ENCODE peak calls at places on chromosomes 11 and 22, in nine cellular contexts. W is mucosa of gallbladder; E is Daoy; D is MV-4-11; C is activated CD8-positive, alpha-beta memory T cell treated with anti-CD3 and anti-CD28 coated beads for 1 hour; P is ELR; K is GM13976; U is neural progenitor cell; Z is nephron progenitor cell. M is an unnamed sample.

GRCh38 chr22:43289976-43290663 is 53.1 kb downstream of the SCUBE1 start:
- DNase-seq in W (no peak), E (peak; percentile 45), D (no peak), C (no peak), P (peak; percentile 45), K (no peak), U (no peak), Z (no peak), M (no peak)

GRCh38 chr11:12111482-12112149 is 1.2 kb downstream of the MICAL2 start:
- DNase-seq in W (no peak), E (no peak), D (no peak), C (no peak), P (no peak), K (no peak), U (peak; percentile 24), Z (no peak), M (no peak)

GRCh38 chr11:93773601-93774200 is 10.4 kb upstream of the MED17 start:
- DNase-seq in W (no peak), E (no peak), D (no peak), C (no peak), P (no peak), K (no peak), U (no peak), Z (no peak), M (no peak)

GRCh38 chr11:133134561-133135173 is 397.6 kb downstream of the OPCML start:
- DNase-seq in W (peak; percentile 59), E (peak; percentile 76), D (peak; percentile 22), C (no peak), P (peak; percentile 26), K (peak; percentile 59), U (peak; percentile 80), Z (peak; percentile 78), M (peak; percentile 3)

GRCh38 chr11:10526974-10527918 is 13.7 kb downstream of the RNF141 start:
- DNase-seq in W (no peak), E (no peak), D (no peak), C (no peak), P (peak; percentile 38), K (peak; percentile 43), U (no peak), Z (no peak), M (no peak)

GRCh38 chr22:28332410-28332809 is 347.2 kb downstream of the TTC28 start:
- DNase-seq in W (no peak), E (no peak), D (no peak), C (no peak), P (no peak), K (no peak), U (no peak), Z (no peak), M (no peak)

GRCh38 chr11:129226207-129226798 is 34.2 kb upstream of the ARHGAP32 start:
- DNase-seq in W (no peak), E (no peak), D (no peak), C (no peak), P (no peak), K (no peak), U (no peak), Z (no peak), M (no peak)

GRCh38 chr11:44600739-44601416 is 35.4 kb downstream of the CD82 start:
- DNase-seq in W (no peak), E (peak; percentile 70), D (peak; percentile 29), C (no peak), P (no peak), K (peak; percentile 58), U (no peak), Z (peak; percentile 41), M (peak; percentile 63)

GRCh38 chr22:45968751-45969413 is 8.1 kb downstream of the WNT7B start:
- DNase-seq in W (no peak), E (peak; percentile 99), D (peak; percentile 22), C (no peak), P (peak; percentile 95), K (no peak), U (no peak), Z (no peak), M (no peak)

GRCh38 chr11:90134420-90135003 is at the start of gene NAALAD2:
- DNase-seq in W (no peak), E (peak; percentile 59), D (no peak), C (no peak), P (peak; percentile 42), K (peak; percentile 6), U (peak; percentile 86), Z (peak; percentile 75), M (peak; percentile 11)

GRCh38 chr22:46336119-46337078 is 885 bp downstream of the TRMU start:
- DNase-seq in W (no peak), E (no peak), D (no peak), C (no peak), P (peak; percentile 44), K (no peak), U (peak; percentile 70), Z (peak; percentile 53), M (no peak)

GRCh38 chr22:22343603-22344276 is 99.2 kb downstream of the VPREB1 start:
- DNase-seq in W (no peak), E (no peak), D (peak; percentile 84), C (no peak), P (no peak), K (peak; percentile 49), U (no peak), Z (no peak), M (peak; percentile 46)

GRCh38 chr22:37501610-37502341 is 15.6 kb upstream of the MFNG start:
- DNase-seq in W (peak; percentile 92), E (peak; percentile 89), D (no peak), C (no peak), P (peak; percentile 77), K (no peak), U (no peak), Z (no peak), M (no peak)

GRCh38 chr11:84675631-84676030 is 951.5 kb downstream of the DLG2 start:
- DNase-seq in W (no peak), E (no peak), D (no peak), C (no peak), P (no peak), K (no peak), U (no peak), Z (no peak), M (no peak)

GRCh38 chr11:107043242-107043991 is 25.1 kb upstream of the GUCY1A2 start:
- DNase-seq in W (no peak), E (peak; percentile 90), D (peak; percentile 93), C (no peak), P (peak; percentile 95), K (peak; percentile 42), U (no peak), Z (no peak), M (no peak)

M was measured in stimulated activated naive B cell treated with anti-CD40 and anti-IgM and Interleukin-4, amounts not matched to agents 10 μg/mL and 1 μg/mL and 100 μg/mL, for 72 hours.